ENCODE peak calls at places on chromosomes 13 and 19, in six cellular contexts. F is ovary, E is spleen, B is A549, L is breast epithelium, Q is adrenal gland. D is an unnamed sample.

GRCh38 chr19:40365613-40366401 is 17.3 kb downstream of the PLD3 start:
- DNase-seq in F (peak; percentile 89), E (peak; percentile 83), B (peak; percentile 70), L (no peak), Q (peak; percentile 76), D (peak; percentile 96)

GRCh38 chr13:80340643-80341097 is 256 bp downstream of the SPRY2 start:
- DNase-seq in F (no peak), E (no peak), B (peak; percentile 51), L (no peak), Q (peak; percentile 58), D (no peak)

GRCh38 chr13:76729690-76730089 is 156.5 kb downstream of the KCTD12 start:
- DNase-seq in F (no peak), E (no peak), B (no peak), L (no peak), Q (no peak), D (no peak)

GRCh38 chr19:16435999-16436650 is 35.6 kb downstream of the EPS15L1 start:
- DNase-seq in F (no peak), E (no peak), B (no peak), L (no peak), Q (no peak), D (no peak)

GRCh38 chr19:21023901-21024300 is 3.4 kb downstream of the ZNF430 start:
- DNase-seq in F (no peak), E (no peak), B (no peak), L (no peak), Q (no peak), D (no peak)

GRCh38 chr13:114001331-114002008 is 27.6 kb upstream of the C13orf46 start:
- DNase-seq in F (no peak), E (peak; percentile 66), B (no peak), L (no peak), Q (no peak), D (no peak)

GRCh38 chr13:44234566-44234965 is 139.1 kb upstream of the SERP2 start:
- DNase-seq in F (no peak), E (no peak), B (no peak), L (no peak), Q (no peak), D (no peak)

GRCh38 chr13:27338816-27339215 is 68.2 kb downstream of the RASL11A start:
- DNase-seq in F (no peak), E (no peak), B (peak; percentile 42), L (no peak), Q (no peak), D (no peak)

GRCh38 chr13:110187501-110188161 is 119.3 kb downstream of the COL4A1 start:
- DNase-seq in F (no peak), E (no peak), B (no peak), L (no peak), Q (peak; percentile 72), D (peak; percentile 51)

GRCh38 chr19:18878858-18879578 is 16.9 kb downstream of the CERS1 start:
- DNase-seq in F (peak; percentile 16), E (peak; percentile 52), B (no peak), L (no peak), Q (no peak), D (no peak)

GRCh38 chr13:48818495-48818961 is 157.2 kb upstream of the FNDC3A start:
- DNase-seq in F (no peak), E (no peak), B (peak; percentile 47), L (no peak), Q (peak; percentile 32), D (peak; percentile 15)

GRCh38 chr19:18086590-18087138 is at the start of gene IL12RB1:
- DNase-seq in F (no peak), E (peak; percentile 88), B (no peak), L (no peak), Q (no peak), D (no peak)

GRCh38 chr13:44302948-44303575 is 70.6 kb upstream of the SERP2 start:
- DNase-seq in F (no peak), E (no peak), B (no peak), L (no peak), Q (no peak), D (no peak)

GRCh38 chr13:64912141-64912540 is 2318.0 kb downstream of the PCDH9 start:
- DNase-seq in F (no peak), E (no peak), B (peak; percentile 48), L (no peak), Q (no peak), D (no peak)

GRCh38 chr19:18660051-18660910 is 23.2 kb upstream of the CRTC1 start:
- DNase-seq in F (no peak), E (no peak), B (peak; percentile 68), L (no peak), Q (peak; percentile 97), D (peak; percentile 96)

GRCh38 chr19:55526216-55527196 is 10.4 kb downstream of the SBK2 start:
- DNase-seq in F (peak; percentile 63), E (no peak), B (peak; percentile 95), L (peak; percentile 78), Q (peak; percentile 56), D (peak; percentile 71)

GRCh38 chr19:38869160-38869835 is 8.8 kb downstream of the RINL start:
- DNase-seq in F (no peak), E (peak; percentile 92), B (no peak), L (no peak), Q (no peak), D (no peak)

GRCh38 chr13:99367106-99367616 is 60.0 kb upstream of the GPR183 start:
- DNase-seq in F (no peak), E (no peak), B (no peak), L (no peak), Q (no peak), D (no peak)

GRCh38 chr13:54733639-54734038 is 1705.0 kb downstream of the OLFM4 start:
- DNase-seq in F (no peak), E (no peak), B (peak; percentile 0), L (no peak), Q (no peak), D (no peak)

GRCh38 chr13:98798849-98799645 is 46.6 kb upstream of the SLC15A1 start:
- DNase-seq in F (no peak), E (no peak), B (no peak), L (no peak), Q (no peak), D (no peak)

GRCh38 chr19:6413291-6413690 is 11.3 kb downstream of the KHSRP start:
- DNase-seq in F (no peak), E (no peak), B (no peak), L (no peak), Q (no peak), D (no peak)

GRCh38 chr13:79423801-79424642 is 18.0 kb upstream of the RBM26 start:
- DNase-seq in F (no peak), E (no peak), B (peak; percentile 44), L (no peak), Q (no peak), D (no peak)

GRCh38 chr13:76725211-76725610 is 161.0 kb downstream of the KCTD12 start:
- DNase-seq in F (no peak), E (no peak), B (no peak), L (no peak), Q (no peak), D (no peak)

GRCh38 chr19:51503428-51503827 is 1.8 kb upstream of the SIGLEC12 start:
- DNase-seq in F (no peak), E (no peak), B (no peak), L (no peak), Q (no peak), D (no peak)

GRCh38 chr19:19192910-19193423 is 909 bp downstream of the RFXANK start:
- DNase-seq in F (no peak), E (no peak), B (no peak), L (no peak), Q (no peak), D (no peak)

GRCh38 chr19:13848811-13849241 is 28.1 kb upstream of the NANOS3 start:
- DNase-seq in F (no peak), E (no peak), B (peak; percentile 74), L (no peak), Q (no peak), D (no peak)

GRCh38 chr13:74575729-74576125 is 441.5 kb upstream of the KLF12 start:
- DNase-seq in F (peak; percentile 77), E (peak; percentile 87), B (peak; percentile 0), L (no peak), Q (peak; percentile 46), D (peak; percentile 30)

GRCh38 chr13:109747524-109747923 is 38.9 kb downstream of the IRS2 start:
- DNase-seq in F (no peak), E (no peak), B (no peak), L (no peak), Q (no peak), D (no peak)

GRCh38 chr19:3150739-3151329 is 15.0 kb downstream of the GNA15 start:
- DNase-seq in F (no peak), E (peak; percentile 32), B (no peak), L (no peak), Q (no peak), D (no peak)

DNA sequence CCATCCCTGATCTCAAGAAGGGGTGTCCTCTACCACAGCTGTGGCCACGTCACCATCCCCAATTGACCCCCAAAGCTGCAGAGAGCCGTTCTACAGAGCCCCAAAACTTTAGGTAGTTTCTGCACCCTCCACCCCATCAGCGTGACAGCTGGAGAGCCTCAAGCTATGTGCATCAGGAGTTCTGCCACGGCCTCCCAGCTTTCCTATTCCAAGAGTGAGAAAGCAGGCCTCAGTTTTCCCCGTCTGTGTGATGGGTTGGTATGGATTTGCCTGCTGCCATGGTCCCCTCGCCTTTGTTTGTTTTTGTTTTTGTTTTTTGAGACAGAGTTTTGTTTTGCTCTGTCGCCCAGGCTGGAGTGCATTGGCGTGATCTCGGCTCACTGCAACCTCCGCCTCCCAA is 1.5 kb downstream of the BCL3 start:
- DNase-seq in F (peak; percentile 33), E (no peak), B (peak; percentile 45), L (no peak), Q (no peak), D (no peak)
- TF ChIP-seq POLR2A in F (no peak), E (no peak), B (no peak), L (no peak), Q (no peak), D (no peak)

GRCh38 chr13:95301135-95301946 is at the start of gene ABCC4:
- DNase-seq in F (peak; percentile 69), E (peak; percentile 90), B (peak; percentile 81), L (no peak), Q (peak; percentile 33), D (peak; percentile 93)
- TF ChIP-seq POLR2A in F (no peak), E (no peak), B (peak; percentile 27), L (no peak), Q (no peak), D (peak; percentile 27)

DNA sequence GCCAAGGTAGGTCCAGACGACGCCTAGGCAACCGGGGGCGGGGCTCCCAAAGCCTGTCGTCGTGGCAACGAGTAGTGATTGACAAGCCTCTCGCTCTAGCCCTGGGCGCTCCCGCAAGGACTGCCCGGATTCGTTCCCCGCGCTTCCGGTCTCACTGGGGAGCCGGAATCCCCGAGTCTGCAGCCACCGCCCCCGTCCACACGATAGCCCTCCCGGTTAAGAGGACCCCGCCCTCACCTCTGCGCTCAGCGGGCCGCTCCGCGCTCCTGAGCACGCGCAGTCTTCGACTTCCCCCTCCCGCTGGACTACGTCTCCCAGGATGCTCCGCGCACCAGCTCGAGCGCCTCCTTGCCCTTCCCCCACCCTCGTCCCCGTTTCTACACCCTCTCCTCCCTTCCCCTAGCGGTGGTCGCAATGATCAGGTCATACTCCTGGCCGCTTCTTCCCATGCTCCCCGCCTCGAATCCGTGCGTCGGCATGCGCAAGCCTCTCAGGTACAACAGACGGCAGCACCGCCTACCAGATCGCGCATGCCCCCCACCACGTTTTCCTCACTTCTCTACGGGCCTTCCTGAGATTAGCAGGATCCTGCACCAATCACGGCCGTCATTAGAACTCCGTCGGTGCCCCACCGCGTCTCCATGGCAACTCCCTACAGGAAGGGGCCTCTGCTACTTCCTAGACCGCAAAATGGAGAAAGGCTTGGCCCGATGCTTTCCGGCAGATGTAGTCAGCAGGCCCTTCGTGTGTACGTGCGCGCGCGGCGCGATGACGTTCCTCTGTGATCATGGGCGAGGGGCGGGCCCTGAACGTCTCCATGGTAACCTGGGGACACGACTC is at the start of gene MZF1:
- DNase-seq in F (peak; percentile 99), E (peak; percentile 100), B (peak; percentile 100), L (peak; percentile 99), Q (peak; percentile 100), D (peak; percentile 99)
- TF ChIP-seq POLR2A in F (peak; percentile 13), E (peak; percentile 67), B (peak; percentile 57), L (no peak), Q (peak; percentile 29), D (peak; percentile 67)

GRCh38 chr19:7926021-7926726 is at the start of gene CTXN1:
- DNase-seq in F (peak; percentile 91), E (peak; percentile 93), B (peak; percentile 45), L (peak; percentile 71), Q (peak; percentile 89), D (peak; percentile 75)
- TF ChIP-seq POLR2A in F (no peak), E (no peak), B (no peak), L (no peak), Q (no peak), D (no peak)

D was measured in H54.